ENCODE peak calls at places on chromosomes 13 and 19, in ten cellular contexts. C is CD8-positive, alpha-beta T cell; U is stimulated activated CD4-positive, alpha-beta T cell treated with anti-CD3 and anti-CD28 coated beads, Interleukin-2, amount 100 ng/mL, for 48 hours; X is choroid plexus epithelial cell; G is AG04450; N is anterior cingulate cortex; A is T-helper 2 cell; T is NCI-H1417; Q is RWPE1; Y is foreskin fibroblast. P is an unnamed sample.

GRCh38 chr13:43325636-43326035 is 302.2 kb downstream of the DNAJC15 start:
- DNase-seq in C (no peak), U (no peak), X (no peak), G (no peak), N (no peak), A (no peak), T (no peak), Q (no peak), Y (no peak), P (no peak)

GRCh38 chr13:37375071-37375470 is 223.5 kb downstream of the POSTN start:
- DNase-seq in C (no peak), U (no peak), X (no peak), G (no peak), N (no peak), A (no peak), T (no peak), Q (peak), Y (no peak), P (no peak)

GRCh38 chr19:58497634-58498170 is 14.1 kb downstream of the SLC27A5 start:
- DNase-seq in C (no peak), U (no peak), X (no peak), G (no peak), N (no peak), A (no peak), T (no peak), Q (no peak), Y (no peak), P (no peak)

GRCh38 chr13:53250977-53251376 is 222.4 kb downstream of the OLFM4 start:
- DNase-seq in C (no peak), U (no peak), X (no peak), G (no peak), N (no peak), A (no peak), T (no peak), Q (no peak), Y (no peak), P (no peak)

GRCh38 chr13:53342623-53343022 is 314.0 kb downstream of the OLFM4 start:
- DNase-seq in C (no peak), U (no peak), X (no peak), G (no peak), N (no peak), A (no peak), T (no peak), Q (no peak), Y (no peak), P (no peak)

GRCh38 chr13:97020194-97020593 is 25.9 kb upstream of the OXGR1 start:
- DNase-seq in C (no peak), U (no peak), X (no peak), G (no peak), N (no peak), A (no peak), T (no peak), Q (no peak), Y (no peak), P (no peak)

GRCh38 chr13:113937073-113937472 is 36.8 kb downstream of the C13orf46 start:
- DNase-seq in C (no peak), U (no peak), X (no peak), G (no peak), N (no peak), A (no peak), T (no peak), Q (no peak), Y (no peak), P (no peak)

GRCh38 chr19:996051-996838 is 4.0 kb upstream of the GRIN3B start:
- DNase-seq in C (peak), U (peak), X (peak), G (no peak), N (no peak), A (peak), T (peak), Q (peak), Y (no peak), P (no peak)

GRCh38 chr19:48418317-48419064 is 25.0 kb downstream of the GRIN2D start:
- DNase-seq in C (no peak), U (no peak), X (no peak), G (no peak), N (no peak), A (no peak), T (no peak), Q (no peak), Y (no peak), P (no peak)

GRCh38 chr19:3020321-3020960 is 8.6 kb downstream of the TLE2 start:
- DNase-seq in C (no peak), U (no peak), X (no peak), G (no peak), N (no peak), A (no peak), T (no peak), Q (no peak), Y (no peak), P (no peak)